ENCODE peak calls at places on chromosomes 3 and 15, in eight cellular contexts. One of them, this sample, is unnamed.

GRCh38 chr3:136194409-136195257 is 1.5 kb downstream of the MSL2 start:
- DNase-seq in GM13977: no peak
- DNase-seq in foreskin melanocyte: peak
- DNase-seq in NCI-H446 treated with DMSO at 0.1 percent for 48 hours: no peak
- DNase-seq in transverse colon: peak
- DNase-seq in neural progenitor cell: peak
- DNase-seq in non-pigmented ciliary epithelial cell: no peak
- DNase-seq in heart left ventricle: peak
- DNase-seq in this sample: no peak

GRCh38 chr3:100205161-100205560 is 55.6 kb upstream of the TBC1D23 start:
- DNase-seq in heart left ventricle: no peak
- DNase-seq in neural progenitor cell: no peak
- DNase-seq in NCI-H446 treated with DMSO at 0.1 percent for 48 hours: no peak
- DNase-seq in GM13977: no peak
- DNase-seq in transverse colon: no peak
- DNase-seq in foreskin melanocyte: no peak
- DNase-seq in non-pigmented ciliary epithelial cell: no peak
- DNase-seq in this sample: no peak

GRCh38 chr3:52526151-52526561 is 7.5 kb downstream of the NT5DC2 start:
- DNase-seq in heart left ventricle: no peak
- DNase-seq in GM13977: no peak
- DNase-seq in transverse colon: no peak
- DNase-seq in non-pigmented ciliary epithelial cell: no peak
- DNase-seq in foreskin melanocyte: no peak
- DNase-seq in NCI-H446 treated with DMSO at 0.1 percent for 48 hours: no peak
- DNase-seq in neural progenitor cell: no peak
- DNase-seq in this sample: no peak

GRCh38 chr15:70775160-70775559 is 11.8 kb upstream of the UACA start:
- DNase-seq in GM13977: no peak
- DNase-seq in neural progenitor cell: no peak
- DNase-seq in non-pigmented ciliary epithelial cell: no peak
- DNase-seq in NCI-H446 treated with DMSO at 0.1 percent for 48 hours: no peak
- DNase-seq in heart left ventricle: no peak
- DNase-seq in foreskin melanocyte: peak
- DNase-seq in transverse colon: no peak
- DNase-seq in this sample: no peak

GRCh38 chr3:150875548-150875947 is 29.7 kb downstream of the MINDY4B start:
- DNase-seq in neural progenitor cell: no peak
- DNase-seq in transverse colon: no peak
- DNase-seq in GM13977: peak
- DNase-seq in non-pigmented ciliary epithelial cell: no peak
- DNase-seq in heart left ventricle: no peak
- DNase-seq in NCI-H446 treated with DMSO at 0.1 percent for 48 hours: no peak
- DNase-seq in foreskin melanocyte: no peak
- DNase-seq in this sample: peak

GRCh38 chr3:43764012-43764411 is 73.3 kb downstream of the ABHD5 start:
- DNase-seq in heart left ventricle: no peak
- DNase-seq in neural progenitor cell: no peak
- DNase-seq in NCI-H446 treated with DMSO at 0.1 percent for 48 hours: no peak
- DNase-seq in non-pigmented ciliary epithelial cell: no peak
- DNase-seq in foreskin melanocyte: no peak
- DNase-seq in GM13977: peak
- DNase-seq in transverse colon: no peak
- DNase-seq in this sample: no peak

GRCh38 chr3:150237490-150237889 is 170.6 kb upstream of the TSC22D2 start:
- DNase-seq in GM13977: no peak
- DNase-seq in NCI-H446 treated with DMSO at 0.1 percent for 48 hours: peak
- DNase-seq in non-pigmented ciliary epithelial cell: no peak
- DNase-seq in foreskin melanocyte: no peak
- DNase-seq in transverse colon: no peak
- DNase-seq in neural progenitor cell: no peak
- DNase-seq in heart left ventricle: no peak
- DNase-seq in this sample: no peak

GRCh38 chr3:12308517-12308916 is 19.6 kb downstream of the PPARG start:
- DNase-seq in neural progenitor cell: no peak
- DNase-seq in GM13977: no peak
- DNase-seq in heart left ventricle: no peak
- DNase-seq in transverse colon: no peak
- DNase-seq in foreskin melanocyte: peak
- DNase-seq in NCI-H446 treated with DMSO at 0.1 percent for 48 hours: no peak
- DNase-seq in non-pigmented ciliary epithelial cell: peak
- DNase-seq in this sample: no peak

GRCh38 chr15:53837263-53837662 is 77.8 kb upstream of the WDR72 start:
- DNase-seq in foreskin melanocyte: no peak
- DNase-seq in heart left ventricle: no peak
- DNase-seq in transverse colon: peak
- DNase-seq in neural progenitor cell: no peak
- DNase-seq in NCI-H446 treated with DMSO at 0.1 percent for 48 hours: no peak
- DNase-seq in non-pigmented ciliary epithelial cell: no peak
- DNase-seq in GM13977: no peak
- DNase-seq in this sample: no peak

GRCh38 chr15:74443100-74443909 is 9.5 kb upstream of the SEMA7A start:
- DNase-seq in NCI-H446 treated with DMSO at 0.1 percent for 48 hours: no peak
- DNase-seq in neural progenitor cell: peak
- DNase-seq in GM13977: no peak
- DNase-seq in non-pigmented ciliary epithelial cell: no peak
- DNase-seq in heart left ventricle: no peak
- DNase-seq in transverse colon: no peak
- DNase-seq in foreskin melanocyte: no peak
- DNase-seq in this sample: no peak

GRCh38 chr3:194671511-194671899 is 486 bp downstream of the LSG1 start:
- DNase-seq in transverse colon: no peak
- DNase-seq in foreskin melanocyte: peak
- DNase-seq in neural progenitor cell: peak
- DNase-seq in non-pigmented ciliary epithelial cell: no peak
- DNase-seq in heart left ventricle: no peak
- DNase-seq in NCI-H446 treated with DMSO at 0.1 percent for 48 hours: no peak
- DNase-seq in GM13977: peak
- DNase-seq in this sample: peak

GRCh38 chr3:159987291-159987711 is 1.3 kb upstream of the IL12A start:
- DNase-seq in foreskin melanocyte: no peak
- DNase-seq in GM13977: no peak
- DNase-seq in heart left ventricle: no peak
- DNase-seq in non-pigmented ciliary epithelial cell: peak
- DNase-seq in transverse colon: no peak
- DNase-seq in neural progenitor cell: peak
- DNase-seq in NCI-H446 treated with DMSO at 0.1 percent for 48 hours: no peak
- DNase-seq in this sample: no peak

GRCh38 chr3:175155172-175155571 is 296.0 kb downstream of the NAALADL2 start:
- DNase-seq in transverse colon: no peak
- DNase-seq in NCI-H446 treated with DMSO at 0.1 percent for 48 hours: no peak
- DNase-seq in heart left ventricle: no peak
- DNase-seq in foreskin melanocyte: no peak
- DNase-seq in non-pigmented ciliary epithelial cell: no peak
- DNase-seq in GM13977: no peak
- DNase-seq in neural progenitor cell: no peak
- DNase-seq in this sample: no peak

GRCh38 chr15:38638841-38639240 is 74.2 kb upstream of the RASGRP1 start:
- DNase-seq in non-pigmented ciliary epithelial cell: no peak
- DNase-seq in neural progenitor cell: no peak
- DNase-seq in transverse colon: no peak
- DNase-seq in heart left ventricle: no peak
- DNase-seq in GM13977: no peak
- DNase-seq in NCI-H446 treated with DMSO at 0.1 percent for 48 hours: no peak
- DNase-seq in foreskin melanocyte: no peak
- DNase-seq in this sample: no peak

GRCh38 chr3:29141197-29141911 is 139.5 kb upstream of the RBMS3 start:
- DNase-seq in transverse colon: no peak
- DNase-seq in neural progenitor cell: no peak
- DNase-seq in non-pigmented ciliary epithelial cell: no peak
- DNase-seq in foreskin melanocyte: no peak
- DNase-seq in GM13977: no peak
- DNase-seq in NCI-H446 treated with DMSO at 0.1 percent for 48 hours: no peak
- DNase-seq in heart left ventricle: no peak
- DNase-seq in this sample: no peak

GRCh38 chr3:62135731-62136130 is 237.6 kb downstream of the FEZF2 start:
- DNase-seq in NCI-H446 treated with DMSO at 0.1 percent for 48 hours: peak
- DNase-seq in heart left ventricle: no peak
- DNase-seq in non-pigmented ciliary epithelial cell: no peak
- DNase-seq in foreskin melanocyte: no peak
- DNase-seq in transverse colon: no peak
- DNase-seq in neural progenitor cell: peak
- DNase-seq in GM13977: no peak
- DNase-seq in this sample: no peak

GRCh38 chr3:50322386-50323091 is at the start of gene HYAL2:
- DNase-seq in transverse colon: no peak
- DNase-seq in non-pigmented ciliary epithelial cell: no peak
- DNase-seq in neural progenitor cell: peak
- DNase-seq in GM13977: no peak
- DNase-seq in heart left ventricle: peak
- DNase-seq in NCI-H446 treated with DMSO at 0.1 percent for 48 hours: no peak
- DNase-seq in foreskin melanocyte: no peak
- DNase-seq in this sample: no peak

GRCh38 chr3:40877651-40878463 is 321.4 kb upstream of the CTNNB1 start:
- DNase-seq in foreskin melanocyte: peak
- DNase-seq in NCI-H446 treated with DMSO at 0.1 percent for 48 hours: peak
- DNase-seq in transverse colon: peak
- DNase-seq in neural progenitor cell: peak
- DNase-seq in non-pigmented ciliary epithelial cell: no peak
- DNase-seq in GM13977: no peak
- DNase-seq in heart left ventricle: peak
- DNase-seq in this sample: no peak

GRCh38 chr3:10783360-10784346 is 32.4 kb upstream of the SLC6A11 start:
- DNase-seq in transverse colon: no peak
- DNase-seq in foreskin melanocyte: peak
- DNase-seq in non-pigmented ciliary epithelial cell: no peak
- DNase-seq in heart left ventricle: no peak
- DNase-seq in neural progenitor cell: peak
- DNase-seq in NCI-H446 treated with DMSO at 0.1 percent for 48 hours: no peak
- DNase-seq in GM13977: peak
- DNase-seq in this sample: peak

GRCh38 chr15:99962006-99962561 is 228.8 kb upstream of the LYSMD4 start:
- DNase-seq in heart left ventricle: peak
- DNase-seq in transverse colon: no peak
- DNase-seq in non-pigmented ciliary epithelial cell: no peak
- DNase-seq in foreskin melanocyte: no peak
- DNase-seq in NCI-H446 treated with DMSO at 0.1 percent for 48 hours: no peak
- DNase-seq in neural progenitor cell: no peak
- DNase-seq in GM13977: no peak
- DNase-seq in this sample: no peak

GRCh38 chr3:104437891-104438290 is 928.8 kb upstream of the ALCAM start:
- DNase-seq in GM13977: no peak
- DNase-seq in transverse colon: no peak
- DNase-seq in NCI-H446 treated with DMSO at 0.1 percent for 48 hours: no peak
- DNase-seq in heart left ventricle: peak
- DNase-seq in neural progenitor cell: peak
- DNase-seq in foreskin melanocyte: peak
- DNase-seq in non-pigmented ciliary epithelial cell: no peak
- DNase-seq in this sample: no peak

GRCh38 chr3:20225769-20226168 is 39.8 kb upstream of the SGO1 start:
- DNase-seq in transverse colon: no peak
- DNase-seq in foreskin melanocyte: peak
- DNase-seq in heart left ventricle: no peak
- DNase-seq in neural progenitor cell: peak
- DNase-seq in GM13977: no peak
- DNase-seq in NCI-H446 treated with DMSO at 0.1 percent for 48 hours: peak
- DNase-seq in non-pigmented ciliary epithelial cell: no peak
- DNase-seq in this sample: no peak

GRCh38 chr3:23580337-23580736 is 225.4 kb upstream of the UBE2E1 start:
- DNase-seq in non-pigmented ciliary epithelial cell: no peak
- DNase-seq in neural progenitor cell: no peak
- DNase-seq in transverse colon: no peak
- DNase-seq in foreskin melanocyte: no peak
- DNase-seq in NCI-H446 treated with DMSO at 0.1 percent for 48 hours: no peak
- DNase-seq in heart left ventricle: no peak
- DNase-seq in GM13977: no peak
- DNase-seq in this sample: no peak

GRCh38 chr15:66849393-66849745 is 147.3 kb downstream of the SMAD6 start:
- DNase-seq in transverse colon: no peak
- DNase-seq in neural progenitor cell: no peak
- DNase-seq in non-pigmented ciliary epithelial cell: no peak
- DNase-seq in NCI-H446 treated with DMSO at 0.1 percent for 48 hours: no peak
- DNase-seq in heart left ventricle: peak
- DNase-seq in GM13977: no peak
- DNase-seq in foreskin melanocyte: no peak
- DNase-seq in this sample: no peak

This sample was measured in GM13976.